ENCODE peak calls at places on chromosomes 11 and 22, in eight cellular contexts. V is K562, G is MM.1S, L is IMR-90, M is colonic mucosa, Z is GM23248, J is HCT116, H is kidney. C is an unnamed sample.
A peak's percentile ranks its signal among the peaks of the same experiment; 100 is the strongest.

GRCh38 chr11:119787074-119787461 is 58.1 kb upstream of the NECTIN1 start:
- DNase-seq in V (no peak), M (no peak), G (no peak), J (no peak), Z (no peak), L (no peak), H (peak; percentile 56), C (no peak)

GRCh38 chr11:86983071-86983488 is 27.9 kb upstream of the FZD4 start:
- DNase-seq in V (no peak), G (no peak), M (no peak), Z (no peak), J (no peak), H (no peak), L (no peak), C (no peak)

GRCh38 chr11:129709801-129710398 is 105.7 kb upstream of the TMEM45B start:
- DNase-seq in Z (no peak), M (no peak), L (no peak), J (no peak), G (no peak), H (peak; percentile 46), V (no peak), C (peak; percentile 28)

GRCh38 chr11:33920838-33921613 is 29.1 kb upstream of the LMO2 start:
- DNase-seq in G (no peak), M (no peak), H (no peak), J (no peak), V (no peak), Z (peak; percentile 44), L (no peak), C (no peak)

GRCh38 chr11:47111318-47111804 is 65.3 kb downstream of the ARFGAP2 start:
- DNase-seq in L (no peak), V (no peak), M (no peak), H (no peak), J (no peak), G (no peak), Z (no peak), C (no peak)

GRCh38 chr11:60880635-60881282 is 13.4 kb downstream of the ZP1 start:
- DNase-seq in L (no peak), H (no peak), Z (no peak), V (no peak), J (no peak), M (no peak), G (no peak), C (no peak)

GRCh38 chr11:70281114-70281729 is 10.7 kb downstream of the PPFIA1 start:
- DNase-seq in J (no peak), H (peak; percentile 53), L (peak; percentile 83), G (no peak), Z (peak; percentile 85), M (no peak), V (no peak), C (no peak)

GRCh38 chr22:47379037-47379436 is 616.6 kb downstream of the TBC1D22A start:
- DNase-seq in J (no peak), Z (no peak), H (no peak), G (no peak), V (no peak), M (no peak), L (no peak), C (no peak)

GRCh38 chr11:75100314-75100713 is 3.6 kb upstream of the OR2AT4 start:
- DNase-seq in G (peak; percentile 63), Z (peak; percentile 63), H (no peak), V (peak; percentile 68), M (no peak), L (peak; percentile 81), J (no peak), C (no peak)

GRCh38 chr11:6321961-6322362 is 1.7 kb upstream of the CAVIN3 start:
- DNase-seq in L (peak; percentile 82), H (no peak), J (peak; percentile 52), V (no peak), G (no peak), Z (peak; percentile 83), M (no peak), C (peak; percentile 50)

GRCh38 chr11:132056689-132057088 is 686.3 kb downstream of the NTM start:
- DNase-seq in G (no peak), L (peak; percentile 95), H (no peak), V (no peak), Z (peak; percentile 47), M (no peak), J (no peak), C (no peak)

GRCh38 chr11:57181678-57182305 is at the start of gene LRRC55:
- DNase-seq in M (no peak), G (no peak), J (no peak), V (no peak), H (no peak), L (no peak), Z (no peak), C (no peak)

DNA sequence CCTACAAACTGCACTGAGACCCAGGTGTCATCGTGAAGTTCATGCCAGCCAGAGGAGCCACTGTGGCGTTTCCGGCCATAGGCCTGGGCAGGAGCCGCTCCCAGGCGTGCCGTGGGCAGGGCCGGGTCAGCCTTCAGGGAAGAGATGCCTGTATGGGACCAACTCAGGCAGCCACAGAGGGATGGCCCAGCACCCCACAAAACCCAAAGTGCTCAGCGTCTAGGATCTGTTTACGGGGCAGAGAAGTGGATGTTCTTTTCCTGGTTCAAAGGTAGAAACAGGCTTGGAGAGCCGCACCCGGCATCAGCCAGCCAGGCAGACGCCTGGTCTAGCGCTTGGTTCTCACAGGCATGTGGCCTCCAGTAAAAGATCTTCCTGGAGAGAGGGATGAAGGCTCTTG is 8.4 kb upstream of the BID start:
- DNase-seq in J (no peak), L (no peak), V (no peak), H (peak; percentile 46), G (no peak), M (peak; percentile 60), Z (no peak), C (no peak)
- H3K9ac ChIP-seq in J (no peak overlapping the region), L (no peak overlapping the region), V (no peak overlapping the region), H (no peak overlapping the region), G (no peak overlapping the region), M (no peak overlapping the region), Z (no peak overlapping the region), C (no peak overlapping the region)

GRCh38 chr11:44609783-44610155 is 44.3 kb downstream of the CD82 start:
- DNase-seq in Z (no peak), J (no peak), L (no peak), H (no peak), M (no peak), G (no peak), V (no peak), C (no peak)

GRCh38 chr11:44607987-44608386 is 42.5 kb downstream of the CD82 start:
- DNase-seq in M (no peak), L (peak; percentile 80), J (no peak), H (no peak), Z (peak; percentile 16), G (no peak), V (no peak), C (no peak)

GRCh38 chr11:44609028-44609782 is 43.7 kb downstream of the CD82 start:
- DNase-seq in V (no peak), H (no peak), M (no peak), L (no peak), G (no peak), Z (peak; percentile 14), J (no peak), C (no peak)

GRCh38 chr11:44607324-44607962 is 42.0 kb downstream of the CD82 start:
- DNase-seq in G (no peak), Z (peak; percentile 74), H (no peak), J (no peak), V (peak; percentile 41), M (no peak), L (peak; percentile 52), C (no peak)

GRCh38 chr11:44608654-44609027 is 43.2 kb downstream of the CD82 start:
- DNase-seq in H (no peak), G (no peak), M (no peak), V (no peak), J (no peak), L (no peak), Z (no peak), C (no peak)
- H3K27ac ChIP-seq in H (no peak overlapping the region), G (no peak overlapping the region), M (no peak overlapping the region), V (no peak overlapping the region), J (no peak overlapping the region), L (no peak overlapping the region), Z (no peak overlapping the region), C (no peak overlapping the region)

DNA sequence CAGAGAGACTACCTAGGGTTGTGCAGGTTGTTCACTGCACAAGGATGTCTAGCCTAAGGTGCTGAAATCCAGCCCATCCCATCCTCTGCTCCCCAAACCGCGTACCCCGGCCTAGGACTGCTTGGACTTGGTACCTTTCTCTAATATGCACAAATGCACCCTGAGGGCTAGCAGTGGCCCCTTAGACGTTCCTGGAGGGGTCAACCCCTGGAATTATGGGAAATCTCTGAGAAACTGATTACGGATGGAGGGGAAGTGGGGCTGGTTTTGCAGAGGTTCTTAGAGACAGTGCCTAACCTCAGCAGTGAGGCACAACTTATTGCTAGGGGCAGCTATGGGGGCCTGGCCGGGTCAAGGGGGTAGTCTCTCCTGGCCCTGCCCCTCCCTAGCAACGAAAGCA is 2.5 kb downstream of the C11orf68 start:
- DNase-seq in V (no peak), L (no peak), J (no peak), Z (no peak), M (no peak), G (no peak), H (no peak), C (peak; percentile 39)
- H3K4me3 ChIP-seq in V (no peak overlapping the region), L (peak overlapping the region; percentile 10), J (peak overlapping the region; percentile 86), Z (peak overlapping the region; percentile 83), M (no peak overlapping the region), G (no peak overlapping the region), H (no peak overlapping the region), C (no peak overlapping the region)

GRCh38 chr11:12694182-12694531 is 19.9 kb downstream of the TEAD1 start:
- DNase-seq in V (no peak), M (peak; percentile 46), L (peak; percentile 44), G (no peak), J (no peak), H (no peak), Z (peak; percentile 62), C (no peak)

GRCh38 chr11:12695221-12695794 is 21.1 kb downstream of the TEAD1 start:
- DNase-seq in J (no peak), Z (no peak), L (no peak), G (no peak), V (no peak), M (no peak), H (no peak), C (peak; percentile 3)

GRCh38 chr11:12695878-12696277 is 21.7 kb downstream of the TEAD1 start:
- DNase-seq in Z (peak; percentile 41), V (no peak), M (no peak), L (no peak), H (no peak), J (no peak), G (no peak), C (peak; percentile 24)

GRCh38 chr11:12698049-12698448 is 23.8 kb downstream of the TEAD1 start:
- DNase-seq in H (no peak), V (no peak), L (no peak), M (no peak), Z (no peak), G (no peak), J (no peak), C (peak; percentile 67)

DNA sequence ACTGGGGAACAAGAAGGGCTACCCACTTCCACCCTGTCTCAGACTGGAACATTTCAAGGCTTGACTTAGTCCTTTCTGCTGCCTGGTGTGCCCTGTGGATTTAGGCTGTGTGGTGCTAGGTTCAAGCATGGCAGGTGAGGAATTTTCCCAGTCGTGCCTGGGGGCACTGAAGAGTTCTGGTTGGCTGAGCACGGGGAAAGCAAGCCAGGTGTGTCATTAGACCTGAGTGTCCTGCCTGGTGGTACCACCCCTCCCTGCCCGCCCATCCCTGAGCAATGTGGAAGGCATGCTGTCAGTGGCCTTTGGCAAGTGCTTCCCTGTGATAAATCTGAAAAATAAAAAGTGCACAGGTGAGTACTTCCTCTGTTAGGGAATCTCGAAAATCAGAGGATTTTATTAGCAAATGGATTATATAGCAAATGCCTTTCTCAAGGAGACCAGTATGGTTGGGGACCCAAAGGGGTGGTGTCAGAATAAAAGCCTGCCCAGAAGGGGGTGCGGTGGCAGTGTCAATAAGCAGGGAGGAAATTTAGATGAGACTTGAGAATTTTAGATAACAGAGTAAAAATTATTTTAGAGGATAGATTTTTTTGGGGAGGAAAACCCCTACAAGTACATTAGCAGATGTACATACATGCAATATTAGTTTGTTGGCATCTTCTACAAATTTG is 22.8 kb downstream of the TEAD1 start:
- DNase-seq in M (no peak), L (no peak), J (peak; percentile 57), Z (no peak), G (no peak), V (no peak), H (peak; percentile 88), C (peak; percentile 50)
- H3K9ac ChIP-seq in M (no peak overlapping the region), L (no peak overlapping the region), J (peak overlapping the region; percentile 26), Z (no peak overlapping the region), G (no peak overlapping the region), V (peak overlapping the region; percentile 10), H (no peak overlapping the region), C (no peak overlapping the region)